ENCODE peak calls at places on chromosomes 7 and 10, in ten cellular contexts. E is cardiac fibroblast; L is transverse colon; M is activated CD4-positive, alpha-beta T cell treated with anti-CD3 and anti-CD28 coated beads, Interleukin-2, amount 50 U/mL, for 24 hours; X is RKO; V is left cardiac atrium; B is GM12891; F is ovary; S is T1000; U is mucosa of descending colon. P is an unnamed sample.

GRCh38 chr10:6233725-6234277 is 31.1 kb downstream of the PFKFB3 start:
- DNase-seq in E (no peak), L (no peak), M (no peak), X (no peak), V (no peak), B (no peak), F (no peak), S (no peak), U (no peak), P (no peak)

GRCh38 chr10:14391342-14391741 is 60.6 kb upstream of the FRMD4A start:
- DNase-seq in E (no peak), L (no peak), M (no peak), X (no peak), V (no peak), B (no peak), F (no peak), S (no peak), U (no peak), P (no peak)

GRCh38 chr7:69799048-69799697 is 200.9 kb downstream of the AUTS2 start:
- DNase-seq in E (no peak), L (no peak), M (no peak), X (no peak), V (no peak), B (no peak), F (no peak), S (no peak), U (no peak), P (no peak)

GRCh38 chr10:12504176-12504575 is 154.8 kb downstream of the CAMK1D start:
- DNase-seq in E (no peak), L (no peak), M (no peak), X (no peak), V (no peak), B (no peak), F (no peak), S (no peak), U (no peak), P (no peak)

GRCh38 chr10:10126231-10126630 is 891.4 kb upstream of the CELF2 start:
- DNase-seq in E (peak; percentile 21), L (no peak), M (no peak), X (no peak), V (no peak), B (no peak), F (no peak), S (no peak), U (no peak), P (no peak)

GRCh38 chr7:69342154-69342884 is 256.0 kb upstream of the AUTS2 start:
- DNase-seq in E (no peak), L (no peak), M (no peak), X (no peak), V (no peak), B (no peak), F (no peak), S (no peak), U (no peak), P (no peak)

GRCh38 chr7:3029138-3029537 is 14.5 kb downstream of the CARD11 start:
- DNase-seq in E (no peak), L (no peak), M (no peak), X (no peak), V (no peak), B (no peak), F (no peak), S (no peak), U (no peak), P (no peak)

GRCh38 chr10:131849591-131850489 is 51.0 kb upstream of the PPP2R2D start:
- DNase-seq in E (no peak), L (no peak), M (no peak), X (no peak), V (no peak), B (no peak), F (no peak), S (no peak), U (no peak), P (no peak)

GRCh38 chr7:50626286-50626685 is 61.1 kb upstream of the DDC start:
- DNase-seq in E (no peak), L (no peak), M (no peak), X (no peak), V (no peak), B (no peak), F (no peak), S (no peak), U (no peak), P (no peak)

GRCh38 chr7:130910949-130911944 is 177.2 kb upstream of the KLF14 start:
- DNase-seq in E (peak; percentile 83), L (no peak), M (no peak), X (peak; percentile 84), V (no peak), B (no peak), F (no peak), S (no peak), U (no peak), P (no peak)

GRCh38 chr7:144671429-144671828 is 164.4 kb downstream of the TPK1 start:
- DNase-seq in E (no peak), L (no peak), M (no peak), X (no peak), V (no peak), B (no peak), F (no peak), S (no peak), U (no peak), P (no peak)

GRCh38 chr10:78706986-78707500 is 361.7 kb upstream of the ZMIZ1 start:
- DNase-seq in E (no peak), L (no peak), M (no peak), X (no peak), V (no peak), B (no peak), F (no peak), S (no peak), U (no peak), P (no peak)

GRCh38 chr10:34116220-34116623 is 698.9 kb downstream of the PARD3 start:
- DNase-seq in E (no peak), L (no peak), M (no peak), X (no peak), V (no peak), B (no peak), F (no peak), S (no peak), U (no peak), P (no peak)

GRCh38 chr10:124690971-124691370 is 53.2 kb downstream of the FAM53B start:
- DNase-seq in E (no peak), L (no peak), M (no peak), X (no peak), V (no peak), B (no peak), F (no peak), S (no peak), U (no peak), P (no peak)

GRCh38 chr7:80999771-81000170 is 80.9 kb upstream of the SEMA3C start:
- DNase-seq in E (no peak), L (no peak), M (no peak), X (no peak), V (no peak), B (no peak), F (no peak), S (no peak), U (no peak), P (no peak)

GRCh38 chr7:39192476-39192875 is 214.8 kb downstream of the POU6F2 start:
- DNase-seq in E (no peak), L (no peak), M (no peak), X (no peak), V (no peak), B (no peak), F (no peak), S (no peak), U (no peak), P (no peak)

GRCh38 chr7:4144801-4145470 is 537.2 kb upstream of the FOXK1 start:
- DNase-seq in E (peak; percentile 22), L (peak; percentile 21), M (no peak), X (no peak), V (peak; percentile 35), B (no peak), F (peak; percentile 68), S (no peak), U (no peak), P (no peak)

GRCh38 chr10:3482200-3482993 is 302.6 kb downstream of the KLF6 start:
- DNase-seq in E (peak; percentile 92), L (peak; percentile 65), M (no peak), X (peak; percentile 90), V (peak; percentile 47), B (no peak), F (peak; percentile 55), S (peak; percentile 28), U (peak; percentile 54), P (peak; percentile 72)

P was measured in PC-9.